ENCODE peak calls at places on chromosomes 7 and 10, in ten cellular contexts. One of them, this sample, is unnamed.

GRCh38 chr10:49395741-49396665 is at the start of gene DRGX:
- DNase-seq in A549: no peak
- DNase-seq in stomach: no peak
- DNase-seq in HepG2: no peak
- DNase-seq in ovary: no peak
- DNase-seq in esophagus muscularis mucosa: no peak
- DNase-seq in sigmoid colon: no peak
- DNase-seq in transverse colon: no peak
- DNase-seq in suprapubic skin: no peak
- DNase-seq in K562: no peak
- DNase-seq in this sample: no peak

GRCh38 chr10:58555170-58555929 is 42.7 kb downstream of the BICC1 start:
- DNase-seq in A549: peak
- DNase-seq in stomach: no peak
- DNase-seq in HepG2: peak
- DNase-seq in ovary: no peak
- DNase-seq in esophagus muscularis mucosa: no peak
- DNase-seq in sigmoid colon: no peak
- DNase-seq in transverse colon: no peak
- DNase-seq in suprapubic skin: no peak
- DNase-seq in K562: no peak
- DNase-seq in this sample: no peak

GRCh38 chr7:73905360-73905759 is 44.4 kb downstream of the TMEM270 start:
- DNase-seq in A549: no peak
- DNase-seq in stomach: no peak
- DNase-seq in HepG2: no peak
- DNase-seq in ovary: peak
- DNase-seq in esophagus muscularis mucosa: peak
- DNase-seq in sigmoid colon: peak
- DNase-seq in transverse colon: no peak
- DNase-seq in suprapubic skin: peak
- DNase-seq in K562: no peak
- DNase-seq in this sample: no peak

GRCh38 chr10:79482721-79483120 is 29.6 kb upstream of the EIF5AL1 start:
- DNase-seq in A549: no peak
- DNase-seq in stomach: no peak
- DNase-seq in HepG2: no peak
- DNase-seq in ovary: no peak
- DNase-seq in esophagus muscularis mucosa: no peak
- DNase-seq in sigmoid colon: no peak
- DNase-seq in transverse colon: no peak
- DNase-seq in suprapubic skin: no peak
- DNase-seq in K562: no peak
- DNase-seq in this sample: no peak

GRCh38 chr10:61760943-61761824 is 98.5 kb downstream of the CABCOCO1 start:
- DNase-seq in A549: no peak
- DNase-seq in stomach: no peak
- DNase-seq in HepG2: no peak
- DNase-seq in ovary: no peak
- DNase-seq in esophagus muscularis mucosa: no peak
- DNase-seq in sigmoid colon: no peak
- DNase-seq in transverse colon: peak
- DNase-seq in suprapubic skin: no peak
- DNase-seq in K562: no peak
- DNase-seq in this sample: no peak

GRCh38 chr10:629186-629998 is 60.1 kb downstream of the DIP2C start:
- DNase-seq in A549: no peak
- DNase-seq in stomach: no peak
- DNase-seq in HepG2: no peak
- DNase-seq in ovary: no peak
- DNase-seq in esophagus muscularis mucosa: no peak
- DNase-seq in sigmoid colon: no peak
- DNase-seq in transverse colon: no peak
- DNase-seq in suprapubic skin: no peak
- DNase-seq in K562: no peak
- DNase-seq in this sample: no peak

GRCh38 chr7:31078363-31078990 is 26.4 kb downstream of the ADCYAP1R1 start:
- DNase-seq in A549: no peak
- DNase-seq in stomach: no peak
- DNase-seq in HepG2: no peak
- DNase-seq in ovary: no peak
- DNase-seq in esophagus muscularis mucosa: no peak
- DNase-seq in sigmoid colon: peak
- DNase-seq in transverse colon: no peak
- DNase-seq in suprapubic skin: no peak
- DNase-seq in K562: no peak
- DNase-seq in this sample: no peak

GRCh38 chr7:122166260-122166659 is 22.2 kb upstream of the AASS start:
- DNase-seq in A549: no peak
- DNase-seq in stomach: no peak
- DNase-seq in HepG2: no peak
- DNase-seq in ovary: no peak
- DNase-seq in esophagus muscularis mucosa: no peak
- DNase-seq in sigmoid colon: no peak
- DNase-seq in transverse colon: no peak
- DNase-seq in suprapubic skin: no peak
- DNase-seq in K562: no peak
- DNase-seq in this sample: no peak

GRCh38 chr10:630581-631073 is 58.8 kb downstream of the DIP2C start:
- DNase-seq in A549: no peak
- DNase-seq in stomach: no peak
- DNase-seq in HepG2: no peak
- DNase-seq in ovary: no peak
- DNase-seq in esophagus muscularis mucosa: no peak
- DNase-seq in sigmoid colon: peak
- DNase-seq in transverse colon: no peak
- DNase-seq in suprapubic skin: no peak
- DNase-seq in K562: no peak
- DNase-seq in this sample: no peak

GRCh38 chr7:112423987-112424386 is 26.3 kb upstream of the IFRD1 start:
- DNase-seq in A549: no peak
- DNase-seq in stomach: no peak
- DNase-seq in HepG2: no peak
- DNase-seq in ovary: no peak
- DNase-seq in esophagus muscularis mucosa: no peak
- DNase-seq in sigmoid colon: no peak
- DNase-seq in transverse colon: no peak
- DNase-seq in suprapubic skin: no peak
- DNase-seq in K562: no peak
- DNase-seq in this sample: no peak

GRCh38 chr7:6268023-6268908 is 4.2 kb downstream of the CYTH3 start:
- DNase-seq in A549: no peak
- DNase-seq in stomach: no peak
- DNase-seq in HepG2: no peak
- DNase-seq in ovary: no peak
- DNase-seq in esophagus muscularis mucosa: no peak
- DNase-seq in sigmoid colon: no peak
- DNase-seq in transverse colon: no peak
- DNase-seq in suprapubic skin: no peak
- DNase-seq in K562: no peak
- DNase-seq in this sample: no peak

GRCh38 chr7:136179829-136180721 is 202.9 kb upstream of the MTPN start:
- DNase-seq in A549: no peak
- DNase-seq in stomach: no peak
- DNase-seq in HepG2: no peak
- DNase-seq in ovary: no peak
- DNase-seq in esophagus muscularis mucosa: no peak
- DNase-seq in sigmoid colon: no peak
- DNase-seq in transverse colon: no peak
- DNase-seq in suprapubic skin: no peak
- DNase-seq in K562: no peak
- DNase-seq in this sample: no peak
- H3K27ac ChIP-seq in A549: no peak
- H3K27ac ChIP-seq in stomach: no peak
- H3K27ac ChIP-seq in HepG2: no peak
- H3K27ac ChIP-seq in ovary: no peak
- H3K27ac ChIP-seq in esophagus muscularis mucosa: no peak
- H3K27ac ChIP-seq in sigmoid colon: no peak
- H3K27ac ChIP-seq in transverse colon: no peak
- H3K27ac ChIP-seq in suprapubic skin: no peak
- H3K27ac ChIP-seq in K562: no peak
- H3K27ac ChIP-seq in this sample: no peak

GRCh38 chr10:122162566-122163181 is 108.4 kb upstream of the BTBD16 start:
- DNase-seq in A549: no peak
- DNase-seq in stomach: peak
- DNase-seq in HepG2: peak
- DNase-seq in ovary: no peak
- DNase-seq in esophagus muscularis mucosa: no peak
- DNase-seq in sigmoid colon: no peak
- DNase-seq in transverse colon: peak
- DNase-seq in suprapubic skin: no peak
- DNase-seq in K562: no peak
- DNase-seq in this sample: no peak

GRCh38 chr10:122164815-122165491 is 106.1 kb upstream of the BTBD16 start:
- DNase-seq in A549: no peak
- DNase-seq in stomach: peak
- DNase-seq in HepG2: peak
- DNase-seq in ovary: no peak
- DNase-seq in esophagus muscularis mucosa: no peak
- DNase-seq in sigmoid colon: no peak
- DNase-seq in transverse colon: no peak
- DNase-seq in suprapubic skin: no peak
- DNase-seq in K562: no peak
- DNase-seq in this sample: no peak

GRCh38 chr10:122161795-122162194 is 109.3 kb upstream of the BTBD16 start:
- DNase-seq in A549: no peak
- DNase-seq in stomach: no peak
- DNase-seq in HepG2: no peak
- DNase-seq in ovary: no peak
- DNase-seq in esophagus muscularis mucosa: no peak
- DNase-seq in sigmoid colon: no peak
- DNase-seq in transverse colon: no peak
- DNase-seq in suprapubic skin: no peak
- DNase-seq in K562: no peak
- DNase-seq in this sample: no peak

GRCh38 chr10:122164028-122164601 is 107.0 kb upstream of the BTBD16 start:
- DNase-seq in A549: no peak
- DNase-seq in stomach: no peak
- DNase-seq in HepG2: no peak
- DNase-seq in ovary: no peak
- DNase-seq in esophagus muscularis mucosa: no peak
- DNase-seq in sigmoid colon: no peak
- DNase-seq in transverse colon: no peak
- DNase-seq in suprapubic skin: no peak
- DNase-seq in K562: no peak
- DNase-seq in this sample: no peak

GRCh38 chr10:122163182-122164027 is 107.7 kb upstream of the BTBD16 start:
- DNase-seq in A549: no peak
- DNase-seq in stomach: no peak
- DNase-seq in HepG2: no peak
- DNase-seq in ovary: no peak
- DNase-seq in esophagus muscularis mucosa: no peak
- DNase-seq in sigmoid colon: no peak
- DNase-seq in transverse colon: no peak
- DNase-seq in suprapubic skin: no peak
- DNase-seq in K562: no peak
- DNase-seq in this sample: no peak
- TF ChIP-seq POLR2A in A549: no peak
- TF ChIP-seq POLR2A in stomach: no peak
- TF ChIP-seq POLR2A in HepG2: no peak
- TF ChIP-seq POLR2A in ovary: no peak
- TF ChIP-seq POLR2A in esophagus muscularis mucosa: no peak
- TF ChIP-seq POLR2A in sigmoid colon: no peak
- TF ChIP-seq POLR2A in transverse colon: no peak
- TF ChIP-seq POLR2A in suprapubic skin: no peak
- TF ChIP-seq POLR2A in K562: no peak
- TF ChIP-seq POLR2A in this sample: no peak

DNA sequence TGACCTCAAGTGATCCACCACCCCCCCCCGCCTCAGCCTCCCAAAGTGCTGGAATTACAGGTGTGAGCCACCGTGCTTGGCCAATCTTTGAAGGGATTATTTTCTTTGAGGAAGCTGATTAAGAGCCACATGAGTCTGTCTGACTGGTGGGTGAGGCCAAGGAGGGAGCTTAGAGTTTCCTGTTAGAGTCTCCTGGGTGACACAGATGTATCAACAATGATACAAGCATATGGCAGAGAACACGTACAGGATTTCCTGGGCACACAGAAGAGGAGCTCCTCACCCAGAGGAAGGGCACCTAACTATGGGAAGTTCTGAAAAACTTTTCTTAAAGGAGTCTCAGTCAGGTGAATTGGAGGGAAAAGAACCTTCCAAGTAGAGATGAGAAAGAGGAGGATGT is 69.4 kb downstream of the GOLGA7B start:
- DNase-seq in A549: no peak
- DNase-seq in stomach: no peak
- DNase-seq in HepG2: no peak
- DNase-seq in ovary: no peak
- DNase-seq in esophagus muscularis mucosa: no peak
- DNase-seq in sigmoid colon: no peak
- DNase-seq in transverse colon: no peak
- DNase-seq in suprapubic skin: no peak
- DNase-seq in K562: no peak
- DNase-seq in this sample: no peak
- TF ChIP-seq EP300 in A549: no peak
- TF ChIP-seq EP300 in stomach: no peak
- TF ChIP-seq EP300 in HepG2: no peak
- TF ChIP-seq EP300 in ovary: no peak
- TF ChIP-seq EP300 in esophagus muscularis mucosa: no peak
- TF ChIP-seq EP300 in sigmoid colon: no peak
- TF ChIP-seq EP300 in transverse colon: no peak
- TF ChIP-seq EP300 in suprapubic skin: no peak
- TF ChIP-seq EP300 in K562: no peak
- TF ChIP-seq EP300 in this sample: no peak

GRCh38 chr10:30056767-30057355 is 2.5 kb downstream of the JCAD start:
- DNase-seq in A549: no peak
- DNase-seq in stomach: no peak
- DNase-seq in HepG2: no peak
- DNase-seq in ovary: no peak
- DNase-seq in esophagus muscularis mucosa: no peak
- DNase-seq in sigmoid colon: no peak
- DNase-seq in transverse colon: no peak
- DNase-seq in suprapubic skin: no peak
- DNase-seq in K562: no peak
- DNase-seq in this sample: no peak
- H3K27ac ChIP-seq in A549: peak
- H3K27ac ChIP-seq in stomach: peak
- H3K27ac ChIP-seq in HepG2: no peak
- H3K27ac ChIP-seq in ovary: no peak
- H3K27ac ChIP-seq in esophagus muscularis mucosa: peak
- H3K27ac ChIP-seq in sigmoid colon: peak
- H3K27ac ChIP-seq in transverse colon: peak
- H3K27ac ChIP-seq in suprapubic skin: peak
- H3K27ac ChIP-seq in K562: no peak
- H3K27ac ChIP-seq in this sample: no peak

GRCh38 chr7:121406-121805 is 71.0 kb upstream of the FAM20C start:
- DNase-seq in A549: no peak
- DNase-seq in stomach: no peak
- DNase-seq in HepG2: no peak
- DNase-seq in ovary: no peak
- DNase-seq in esophagus muscularis mucosa: peak
- DNase-seq in sigmoid colon: no peak
- DNase-seq in transverse colon: no peak
- DNase-seq in suprapubic skin: no peak
- DNase-seq in K562: no peak
- DNase-seq in this sample: no peak
- TF ChIP-seq POLR2A in A549: no peak
- TF ChIP-seq POLR2A in stomach: no peak
- TF ChIP-seq POLR2A in HepG2: no peak
- TF ChIP-seq POLR2A in ovary: no peak
- TF ChIP-seq POLR2A in esophagus muscularis mucosa: no peak
- TF ChIP-seq POLR2A in sigmoid colon: no peak
- TF ChIP-seq POLR2A in transverse colon: no peak
- TF ChIP-seq POLR2A in suprapubic skin: no peak
- TF ChIP-seq POLR2A in K562: no peak
- TF ChIP-seq POLR2A in this sample: no peak